ENCODE peak calls at places on chromosomes 3 and 15, in ten cellular contexts. O is body of pancreas, S is spleen, C is left ventricle myocardium inferior, I is endodermal cell, X is GM12878, L is neuronal stem cell, W is psoas muscle, P is IMR-90, B is BE2C. Q is an unnamed sample. For H3K27me3 and H3K4me1, the result is how much of the 10 kb centered on the place peaks cover.

GRCh38 chr3:194421-194820 is 2.1 kb upstream of the CHL1 start:
- DNase-seq in O (no peak), S (no peak), C (no peak), I (peak), X (no peak), L (no peak), W (no peak), P (no peak), B (no peak), Q (no peak)

GRCh38 chr15:52255008-52255407 is 40.6 kb downstream of the MYO5C start:
- DNase-seq in O (no peak), S (no peak), C (no peak), I (no peak), X (no peak), L (no peak), W (no peak), P (peak), B (no peak), Q (no peak)

GRCh38 chr3:58414538-58415197 is 19.0 kb downstream of the PDHB start:
- DNase-seq in O (peak), S (no peak), C (peak), I (peak), X (no peak), L (peak), W (no peak), P (peak), B (peak), Q (no peak)

GRCh38 chr15:39854161-39854560 is 65.9 kb downstream of the GPR176 start:
- DNase-seq in O (no peak), S (no peak), C (no peak), I (no peak), X (no peak), L (no peak), W (no peak), P (peak), B (no peak), Q (no peak)

GRCh38 chr15:100998630-100999029 is 79.5 kb downstream of the LRRK1 start:
- DNase-seq in O (no peak), S (no peak), C (no peak), I (no peak), X (no peak), L (no peak), W (no peak), P (no peak), B (no peak), Q (no peak)

GRCh38 chr15:73700041-73700842 is 16.1 kb downstream of the CD276 start:
- DNase-seq in O (peak), S (peak), C (peak), I (peak), X (peak), L (peak), W (peak), P (peak), B (peak), Q (no peak)

GRCh38 chr15:69782809-69783208 is 314.9 kb downstream of the TLE3 start:
- DNase-seq in O (no peak), S (no peak), C (no peak), I (no peak), X (no peak), L (no peak), W (no peak), P (no peak), B (peak), Q (no peak)

GRCh38 chr3:192915306-192915705 is 2.4 kb downstream of the MB21D2 start:
- DNase-seq in O (no peak), S (no peak), C (no peak), I (peak), X (no peak), L (peak), W (no peak), P (peak), B (no peak), Q (no peak)

GRCh38 chr3:66106788-66107187 is 68.1 kb upstream of the MAGI1 start:
- DNase-seq in O (no peak), S (no peak), C (no peak), I (no peak), X (no peak), L (no peak), W (no peak), P (peak), B (no peak), Q (no peak)

GRCh38 chr3:4314688-4315087 is 11.5 kb downstream of the SETMAR start:
- DNase-seq in O (no peak), S (no peak), C (no peak), I (no peak), X (no peak), L (no peak), W (no peak), P (peak), B (no peak), Q (no peak)

DNA sequence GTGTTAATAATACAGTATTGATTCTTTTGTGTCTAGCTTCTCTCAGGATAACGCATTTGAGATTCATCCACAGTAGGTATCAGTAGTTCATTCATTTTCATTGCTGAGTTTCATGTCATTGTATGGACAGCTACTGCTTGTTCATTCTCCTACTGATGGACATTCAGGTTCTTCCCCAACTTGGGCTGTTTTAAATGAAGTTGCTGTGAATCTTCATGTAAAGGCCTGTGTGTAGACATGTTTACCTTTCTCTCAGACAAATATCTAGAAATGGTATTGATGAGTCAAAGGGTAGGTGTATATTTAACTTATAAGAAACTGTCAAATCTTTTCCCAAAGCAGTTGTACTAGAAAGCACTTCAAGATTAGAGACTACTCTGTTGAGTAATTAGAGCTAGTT is 26.7 kb downstream of the MCF2L2 start:
- DNase-seq in O (no peak), S (no peak), C (no peak), I (no peak), X (no peak), L (no peak), W (no peak), P (no peak), B (no peak), Q (no peak)
- H3K27me3 ChIP-seq in O (under half), S (under half), C (under half), I (under half), X (under half), L (under half), W (under half), P (under half), B (under half), Q (under half)

DNA sequence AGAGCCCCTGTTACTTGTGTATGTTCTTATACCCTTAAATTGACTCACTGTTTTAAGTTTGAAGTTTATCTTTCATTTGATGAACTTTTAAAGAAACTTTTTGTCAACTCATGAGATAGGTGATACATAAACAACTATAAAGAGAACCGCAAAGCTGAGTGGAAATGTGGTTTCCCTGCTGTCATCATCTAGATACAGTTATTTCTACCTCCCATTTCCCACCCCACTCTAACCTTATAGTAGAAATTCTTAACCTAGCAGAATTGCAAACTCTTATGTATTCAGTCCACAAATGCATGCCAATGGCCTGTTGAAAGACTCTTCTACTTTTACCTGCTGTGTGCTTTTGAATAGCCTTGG is 2.7 kb downstream of the TIPARP start:
- DNase-seq in O (no peak), S (no peak), C (no peak), I (no peak), X (no peak), L (no peak), W (no peak), P (no peak), B (no peak), Q (no peak)
- H3K4me1 ChIP-seq in O (under half), S (under half), C (half or more), I (under half), X (under half), L (under half), W (half or more), P (under half), B (under half), Q (half or more)

DNA sequence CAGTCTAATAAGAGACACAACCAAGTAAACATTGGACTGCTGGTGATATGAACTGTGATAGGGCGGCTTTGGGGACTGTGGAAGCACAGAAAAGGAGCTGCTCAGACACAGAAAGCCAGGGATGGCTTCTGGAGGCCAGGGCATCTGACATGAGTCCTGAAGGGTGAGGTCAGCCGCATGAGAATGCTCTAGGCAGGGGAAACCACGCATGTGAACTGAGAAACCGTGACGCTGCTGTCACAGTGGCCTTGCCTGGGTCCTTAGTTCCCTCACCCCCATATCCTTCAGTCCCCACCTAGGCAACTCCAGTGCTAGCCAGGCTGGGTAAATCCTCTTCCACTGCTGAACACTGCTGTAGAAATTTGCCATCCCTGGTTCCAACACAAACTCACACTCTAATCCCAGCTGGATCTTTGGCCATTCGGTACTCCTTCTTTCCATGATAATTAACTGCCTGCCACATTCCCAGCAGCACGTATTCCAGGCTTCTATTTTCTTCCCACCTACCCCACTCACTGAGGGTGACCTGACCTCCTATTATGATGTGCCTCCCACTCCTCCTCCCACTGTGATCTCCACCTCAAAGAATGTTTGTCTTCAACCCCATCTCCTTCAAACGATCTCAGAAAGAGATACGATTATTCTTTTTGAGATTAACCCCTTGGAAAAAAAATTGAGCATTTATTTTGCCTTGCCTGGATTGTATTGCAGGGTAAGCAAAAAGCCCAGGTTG is 31.4 kb downstream of the CRYGS start:
- DNase-seq in O (no peak), S (no peak), C (no peak), I (no peak), X (no peak), L (no peak), W (no peak), P (no peak), B (no peak), Q (no peak)
- H3K27me3 ChIP-seq in O (under half), S (under half), C (half or more), I (under half), X (under half), L (under half), W (under half), P (under half), B (under half), Q (under half)

GRCh38 chr3:129226374-129226773 is 23.0 kb upstream of the COPG1 start:
- DNase-seq in O (peak), S (peak), C (peak), I (no peak), X (no peak), L (no peak), W (peak), P (peak), B (peak), Q (peak)

GRCh38 chr3:129224984-129225393 is 24.4 kb upstream of the COPG1 start:
- DNase-seq in O (peak), S (peak), C (peak), I (peak), X (no peak), L (no peak), W (peak), P (peak), B (peak), Q (peak)

GRCh38 chr3:129230311-129231019 is 18.9 kb upstream of the COPG1 start:
- DNase-seq in O (no peak), S (no peak), C (no peak), I (no peak), X (no peak), L (no peak), W (no peak), P (peak), B (peak), Q (no peak)

GRCh38 chr3:129231331-129232119 is 17.9 kb upstream of the COPG1 start:
- DNase-seq in O (no peak), S (no peak), C (no peak), I (no peak), X (no peak), L (no peak), W (no peak), P (peak), B (no peak), Q (no peak)

GRCh38 chr3:129228891-129229585 is 20.4 kb upstream of the COPG1 start:
- DNase-seq in O (no peak), S (peak), C (peak), I (peak), X (no peak), L (no peak), W (no peak), P (peak), B (peak), Q (no peak)
- H3K4me1 ChIP-seq in O (under half), S (under half), C (half or more), I (under half), X (under half), L (under half), W (under half), P (under half), B (under half), Q (half or more)

Q was measured in upper lobe of right lung.